ENCODE peak calls at places on chromosome 19, in ten cellular contexts. Q, M, X, G, U, Y, S, Z, H and V are unnamed samples.

GRCh38 chr19:18611327-18612050 is 1.2 kb upstream of the TMEM59L start:
- DNase-seq in Q (no peak), M (no peak), X (no peak), G (no peak), U (no peak), Y (no peak), S (peak; percentile 41), Z (no peak), H (no peak), V (no peak)

GRCh38 chr19:45643927-45644771 is 5.0 kb upstream of the EML2 start:
- DNase-seq in Q (no peak), M (no peak), X (no peak), G (no peak), U (peak; percentile 48), Y (no peak), S (no peak), Z (no peak), H (no peak), V (no peak)

GRCh38 chr19:17909017-17909732 is 23.6 kb upstream of the CCDC124 start:
- DNase-seq in Q (no peak), M (no peak), X (no peak), G (no peak), U (peak; percentile 61), Y (no peak), S (no peak), Z (no peak), H (no peak), V (no peak)

GRCh38 chr19:6108721-6109633 is 1.3 kb downstream of the RFX2 start:
- DNase-seq in Q (peak; percentile 47), M (peak; percentile 5), X (peak; percentile 5), G (peak; percentile 65), U (peak; percentile 35), Y (peak; percentile 29), S (no peak), Z (peak; percentile 44), H (no peak), V (no peak)

GRCh38 chr19:49339364-49340068 is 4.3 kb downstream of the CD37 start:
- DNase-seq in Q (peak; percentile 93), M (no peak), X (peak; percentile 68), G (no peak), U (peak; percentile 39), Y (no peak), S (no peak), Z (no peak), H (peak; percentile 63), V (peak; percentile 65)

GRCh38 chr19:18501351-18501750 is 20.5 kb downstream of the ELL start:
- DNase-seq in Q (no peak), M (no peak), X (no peak), G (no peak), U (no peak), Y (no peak), S (no peak), Z (no peak), H (no peak), V (no peak)

GRCh38 chr19:44738603-44739585 is 9.6 kb upstream of the BCL3 start:
- DNase-seq in Q (no peak), M (no peak), X (no peak), G (no peak), U (no peak), Y (no peak), S (no peak), Z (no peak), H (no peak), V (no peak)

GRCh38 chr19:17988161-17988560 is 19.8 kb upstream of the ARRDC2 start:
- DNase-seq in Q (no peak), M (no peak), X (no peak), G (no peak), U (no peak), Y (no peak), S (no peak), Z (no peak), H (no peak), V (no peak)

GRCh38 chr19:29678484-29679106 is 13.3 kb downstream of the PLEKHF1 start:
- DNase-seq in Q (no peak), M (no peak), X (no peak), G (no peak), U (peak; percentile 17), Y (no peak), S (no peak), Z (no peak), H (no peak), V (no peak)

GRCh38 chr19:58311345-58311744 is 6.2 kb downstream of the ERVK3-1 start:
- DNase-seq in Q (no peak), M (no peak), X (no peak), G (no peak), U (no peak), Y (no peak), S (no peak), Z (no peak), H (no peak), V (no peak)

GRCh38 chr19:11848200-11848593 is 329 bp upstream of the ZNF439 start:
- DNase-seq in Q (no peak), M (no peak), X (no peak), G (no peak), U (no peak), Y (no peak), S (no peak), Z (no peak), H (no peak), V (no peak)

GRCh38 chr19:55461974-55462628 is 659 bp upstream of the ISOC2 start:
- DNase-seq in Q (peak; percentile 44), M (no peak), X (peak; percentile 33), G (no peak), U (no peak), Y (no peak), S (no peak), Z (no peak), H (no peak), V (no peak)

GRCh38 chr19:10667867-10668266 is 13.7 kb downstream of the ILF3 start:
- DNase-seq in Q (no peak), M (no peak), X (no peak), G (no peak), U (no peak), Y (no peak), S (no peak), Z (no peak), H (no peak), V (no peak)

GRCh38 chr19:28472111-28472510 is 740.8 kb downstream of the UQCRFS1 start:
- DNase-seq in Q (no peak), M (no peak), X (no peak), G (no peak), U (no peak), Y (no peak), S (no peak), Z (no peak), H (no peak), V (no peak)

GRCh38 chr19:39160889-39161672 is 35.5 kb downstream of the PAK4 start:
- DNase-seq in Q (peak; percentile 42), M (no peak), X (no peak), G (no peak), U (no peak), Y (no peak), S (no peak), Z (no peak), H (no peak), V (no peak)

GRCh38 chr19:29519146-29519545 is 6.6 kb upstream of the VSTM2B start:
- DNase-seq in Q (no peak), M (no peak), X (no peak), G (no peak), U (no peak), Y (no peak), S (no peak), Z (no peak), H (no peak), V (no peak)

GRCh38 chr19:49680473-49681351 is 3.6 kb downstream of the PRMT1 start:
- DNase-seq in Q (peak; percentile 93), M (peak; percentile 75), X (peak; percentile 75), G (peak; percentile 95), U (peak; percentile 89), Y (peak; percentile 89), S (peak; percentile 95), Z (peak; percentile 89), H (no peak), V (no peak)

GRCh38 chr19:3132971-3133792 is 2.7 kb upstream of the GNA15 start:
- DNase-seq in Q (no peak), M (peak; percentile 82), X (no peak), G (peak; percentile 84), U (peak; percentile 50), Y (peak; percentile 69), S (peak; percentile 81), Z (peak; percentile 23), H (peak; percentile 49), V (no peak)

GRCh38 chr19:10454267-10454666 is 33.9 kb downstream of the PDE4A start:
- DNase-seq in Q (peak; percentile 22), M (no peak), X (peak; percentile 16), G (no peak), U (peak; percentile 88), Y (no peak), S (no peak), Z (no peak), H (no peak), V (no peak)

GRCh38 chr19:19649580-19649995 is 6.1 kb upstream of the GMIP start:
- DNase-seq in Q (no peak), M (no peak), X (no peak), G (no peak), U (no peak), Y (no peak), S (no peak), Z (no peak), H (no peak), V (no peak)

GRCh38 chr19:7930765-7931164 is 4.8 kb upstream of the CTXN1 start:
- DNase-seq in Q (no peak), M (no peak), X (no peak), G (no peak), U (no peak), Y (no peak), S (no peak), Z (no peak), H (no peak), V (no peak)

GRCh38 chr19:15702590-15702930 is 25.3 kb upstream of the OR10H2 start:
- DNase-seq in Q (peak; percentile 42), M (no peak), X (no peak), G (peak; percentile 41), U (peak; percentile 5), Y (no peak), S (no peak), Z (no peak), H (no peak), V (peak; percentile 72)

GRCh38 chr19:39342647-39343305 is 555 bp downstream of the SAMD4B start:
- DNase-seq in Q (no peak), M (no peak), X (no peak), G (peak; percentile 33), U (no peak), Y (no peak), S (no peak), Z (no peak), H (no peak), V (no peak)

GRCh38 chr19:36225219-36225892 is 10.4 kb downstream of the ZNF146 start:
- DNase-seq in Q (peak; percentile 26), M (no peak), X (peak; percentile 18), G (no peak), U (no peak), Y (no peak), S (no peak), Z (no peak), H (no peak), V (no peak)

GRCh38 chr19:10686661-10687517 is 14.3 kb upstream of the QTRT1 start:
- DNase-seq in Q (peak; percentile 21), M (no peak), X (no peak), G (no peak), U (peak; percentile 85), Y (no peak), S (no peak), Z (no peak), H (no peak), V (no peak)

GRCh38 chr19:16860118-16860517 is 28.7 kb upstream of the F2RL3 start:
- DNase-seq in Q (no peak), M (no peak), X (no peak), G (no peak), U (no peak), Y (no peak), S (no peak), Z (no peak), H (no peak), V (no peak)

GRCh38 chr19:39422020-39422419 is 9.6 kb downstream of the PLEKHG2 start:
- DNase-seq in Q (no peak), M (no peak), X (no peak), G (no peak), U (no peak), Y (no peak), S (no peak), Z (no peak), H (no peak), V (no peak)

GRCh38 chr19:57599761-57600383 is at the start of gene ZNF530:
- DNase-seq in Q (peak; percentile 98), M (peak; percentile 22), X (peak; percentile 78), G (peak; percentile 93), U (peak; percentile 96), Y (peak; percentile 60), S (peak; percentile 93), Z (peak; percentile 69), H (peak; percentile 63), V (peak; percentile 64)